ENCODE peak calls at places on chromosomes 12 and 14, in four cellular contexts. One of them, this sample, is unnamed.

GRCh38 chr12:75177997-75178396 is 31.6 kb downstream of the KCNC2 start:
- DNase-seq in K562: no peak
- DNase-seq in A549: peak; percentile 28
- DNase-seq in endothelial cell of umbilical vein: peak; percentile 58
- DNase-seq in this sample: peak; percentile 27

GRCh38 chr14:105150026-105150367 is 18.6 kb downstream of the JAG2 start:
- DNase-seq in K562: no peak
- DNase-seq in A549: no peak
- DNase-seq in endothelial cell of umbilical vein: no peak
- DNase-seq in this sample: no peak

GRCh38 chr12:12333407-12333831 is 16.6 kb downstream of the MANSC1 start:
- DNase-seq in K562: no peak
- DNase-seq in A549: no peak
- DNase-seq in endothelial cell of umbilical vein: peak; percentile 88
- DNase-seq in this sample: no peak

GRCh38 chr14:103512701-103513611 is 9.7 kb downstream of the CKB start:
- DNase-seq in K562: no peak
- DNase-seq in A549: no peak
- DNase-seq in endothelial cell of umbilical vein: peak; percentile 28
- DNase-seq in this sample: no peak

GRCh38 chr14:21302013-21302857 is 22.4 kb downstream of the RPGRIP1 start:
- DNase-seq in K562: no peak
- DNase-seq in A549: no peak
- DNase-seq in endothelial cell of umbilical vein: no peak
- DNase-seq in this sample: peak; percentile 27

GRCh38 chr12:1282670-1283361 is 291.8 kb downstream of the ERC1 start:
- DNase-seq in K562: no peak
- DNase-seq in A549: no peak
- DNase-seq in endothelial cell of umbilical vein: no peak
- DNase-seq in this sample: no peak

GRCh38 chr12:125081427-125081826 is 16.2 kb downstream of the AACS start:
- DNase-seq in K562: no peak
- DNase-seq in A549: no peak
- DNase-seq in endothelial cell of umbilical vein: no peak
- DNase-seq in this sample: no peak

GRCh38 chr14:53306926-53307325 is 153.8 kb upstream of the DDHD1 start:
- DNase-seq in K562: peak; percentile 2
- DNase-seq in A549: no peak
- DNase-seq in endothelial cell of umbilical vein: no peak
- DNase-seq in this sample: peak; percentile 24

GRCh38 chr14:85248881-85249635 is 280.9 kb upstream of the FLRT2 start:
- DNase-seq in K562: no peak
- DNase-seq in A549: no peak
- DNase-seq in endothelial cell of umbilical vein: no peak
- DNase-seq in this sample: no peak

GRCh38 chr14:70981005-70981952 is 74.0 kb downstream of the PCNX1 start:
- DNase-seq in K562: no peak
- DNase-seq in A549: no peak
- DNase-seq in endothelial cell of umbilical vein: peak; percentile 65
- DNase-seq in this sample: peak; percentile 74

GRCh38 chr14:98008381-98009113 is 1211.4 kb downstream of the VRK1 start:
- DNase-seq in K562: no peak
- DNase-seq in A549: no peak
- DNase-seq in endothelial cell of umbilical vein: no peak
- DNase-seq in this sample: no peak

GRCh38 chr12:76085159-76085868 is 829 bp upstream of the NAP1L1 start:
- DNase-seq in K562: no peak
- DNase-seq in A549: no peak
- DNase-seq in endothelial cell of umbilical vein: peak; percentile 67
- DNase-seq in this sample: peak; percentile 26

GRCh38 chr14:86013663-86014062 is 483.7 kb downstream of the FLRT2 start:
- DNase-seq in K562: no peak
- DNase-seq in A549: no peak
- DNase-seq in endothelial cell of umbilical vein: no peak
- DNase-seq in this sample: no peak

GRCh38 chr12:7439579-7440505 is 4.1 kb downstream of the CD163L1 start:
- DNase-seq in K562: peak; percentile 76
- DNase-seq in A549: peak; percentile 53
- DNase-seq in endothelial cell of umbilical vein: peak; percentile 65
- DNase-seq in this sample: peak; percentile 83

GRCh38 chr14:31122098-31122611 is 85.4 kb downstream of the HECTD1 start:
- DNase-seq in K562: no peak
- DNase-seq in A549: no peak
- DNase-seq in endothelial cell of umbilical vein: no peak
- DNase-seq in this sample: peak; percentile 13

GRCh38 chr12:6037459-6037858 is 87.0 kb downstream of the VWF start:
- DNase-seq in K562: no peak
- DNase-seq in A549: no peak
- DNase-seq in endothelial cell of umbilical vein: no peak
- DNase-seq in this sample: no peak

GRCh38 chr12:130704606-130705005 is 11.5 kb downstream of the RIMBP2 start:
- DNase-seq in K562: no peak
- DNase-seq in A549: no peak
- DNase-seq in endothelial cell of umbilical vein: no peak
- DNase-seq in this sample: no peak

GRCh38 chr12:8665729-8666128 is 3.1 kb upstream of the MFAP5 start:
- DNase-seq in K562: no peak
- DNase-seq in A549: no peak
- DNase-seq in endothelial cell of umbilical vein: no peak
- DNase-seq in this sample: no peak

GRCh38 chr12:131028587-131029338 is 75.1 kb downstream of the ADGRD1 start:
- DNase-seq in K562: no peak
- DNase-seq in A549: no peak
- DNase-seq in endothelial cell of umbilical vein: no peak
- DNase-seq in this sample: no peak

GRCh38 chr12:14952295-14952995 is 9.0 kb downstream of the ARHGDIB start:
- DNase-seq in K562: no peak
- DNase-seq in A549: peak; percentile 42
- DNase-seq in endothelial cell of umbilical vein: peak; percentile 97
- DNase-seq in this sample: peak; percentile 69

GRCh38 chr12:96811083-96811482 is 96.0 kb upstream of the NEDD1 start:
- DNase-seq in K562: no peak
- DNase-seq in A549: peak; percentile 28
- DNase-seq in endothelial cell of umbilical vein: peak; percentile 94
- DNase-seq in this sample: peak; percentile 14

GRCh38 chr12:129772463-129773169 is 131.2 kb downstream of the TMEM132D start:
- DNase-seq in K562: no peak
- DNase-seq in A549: no peak
- DNase-seq in endothelial cell of umbilical vein: no peak
- DNase-seq in this sample: no peak

GRCh38 chr14:21102472-21103164 is 1.8 kb downstream of the TMEM253 start:
- DNase-seq in K562: peak; percentile 60
- DNase-seq in A549: no peak
- DNase-seq in endothelial cell of umbilical vein: no peak
- DNase-seq in this sample: no peak

GRCh38 chr12:56758728-56759269 is 4.3 kb upstream of the HSD17B6 start:
- DNase-seq in K562: no peak
- DNase-seq in A549: no peak
- DNase-seq in endothelial cell of umbilical vein: no peak
- DNase-seq in this sample: no peak

GRCh38 chr14:62084020-62084419 is 321.8 kb downstream of the SNAPC1 start:
- DNase-seq in K562: no peak
- DNase-seq in A549: no peak
- DNase-seq in endothelial cell of umbilical vein: no peak
- DNase-seq in this sample: no peak

GRCh38 chr12:118061876-118062791 is 1.2 kb upstream of the WSB2 start:
- DNase-seq in K562: peak; percentile 68
- DNase-seq in A549: peak; percentile 73
- DNase-seq in endothelial cell of umbilical vein: peak; percentile 49
- DNase-seq in this sample: peak; percentile 22

GRCh38 chr14:61202124-61202523 is 79.0 kb downstream of the TMEM30B start:
- DNase-seq in K562: no peak
- DNase-seq in A549: no peak
- DNase-seq in endothelial cell of umbilical vein: no peak
- DNase-seq in this sample: peak; percentile 3

GRCh38 chr12:114547636-114548035 is 136.3 kb downstream of the TBX3 start:
- DNase-seq in K562: no peak
- DNase-seq in A549: no peak
- DNase-seq in endothelial cell of umbilical vein: no peak
- DNase-seq in this sample: no peak

GRCh38 chr14:100067971-100068959 is 3.0 kb downstream of the EVL start:
- DNase-seq in K562: peak; percentile 78
- DNase-seq in A549: no peak
- DNase-seq in endothelial cell of umbilical vein: peak; percentile 45
- DNase-seq in this sample: peak; percentile 87

GRCh38 chr12:114342651-114343050 is 63.3 kb downstream of the TBX5 start:
- DNase-seq in K562: no peak
- DNase-seq in A549: no peak
- DNase-seq in endothelial cell of umbilical vein: no peak
- DNase-seq in this sample: no peak

GRCh38 chr12:89464974-89465592 is 59.5 kb downstream of the GALNT4 start:
- DNase-seq in K562: no peak
- DNase-seq in A549: no peak
- DNase-seq in endothelial cell of umbilical vein: no peak
- DNase-seq in this sample: no peak

GRCh38 chr12:3726455-3726854 is 26.5 kb downstream of the CRACR2A start:
- DNase-seq in K562: no peak
- DNase-seq in A549: no peak
- DNase-seq in endothelial cell of umbilical vein: peak; percentile 51
- DNase-seq in this sample: peak; percentile 29

GRCh38 chr12:2856051-2856450 is 788 bp downstream of the TEX52 start:
- DNase-seq in K562: no peak
- DNase-seq in A549: no peak
- DNase-seq in endothelial cell of umbilical vein: no peak
- DNase-seq in this sample: peak; percentile 25

GRCh38 chr12:101855364-101855884 is 22.0 kb upstream of the DRAM1 start:
- DNase-seq in K562: peak; percentile 85
- DNase-seq in A549: no peak
- DNase-seq in endothelial cell of umbilical vein: peak; percentile 63
- DNase-seq in this sample: peak; percentile 91

GRCh38 chr12:113007166-113007565 is 28.8 kb downstream of the OAS2 start:
- DNase-seq in K562: no peak
- DNase-seq in A549: no peak
- DNase-seq in endothelial cell of umbilical vein: peak; percentile 60
- DNase-seq in this sample: no peak

GRCh38 chr12:113003631-113004030 is 25.3 kb downstream of the OAS2 start:
- DNase-seq in K562: no peak
- DNase-seq in A549: no peak
- DNase-seq in endothelial cell of umbilical vein: no peak
- DNase-seq in this sample: no peak

GRCh38 chr12:113002676-113003075 is 24.4 kb downstream of the OAS2 start:
- DNase-seq in K562: no peak
- DNase-seq in A549: no peak
- DNase-seq in endothelial cell of umbilical vein: no peak
- DNase-seq in this sample: no peak

GRCh38 chr12:113006641-113007040 is 28.3 kb downstream of the OAS2 start:
- DNase-seq in K562: no peak
- DNase-seq in A549: no peak
- DNase-seq in endothelial cell of umbilical vein: no peak
- DNase-seq in this sample: no peak

DNA sequence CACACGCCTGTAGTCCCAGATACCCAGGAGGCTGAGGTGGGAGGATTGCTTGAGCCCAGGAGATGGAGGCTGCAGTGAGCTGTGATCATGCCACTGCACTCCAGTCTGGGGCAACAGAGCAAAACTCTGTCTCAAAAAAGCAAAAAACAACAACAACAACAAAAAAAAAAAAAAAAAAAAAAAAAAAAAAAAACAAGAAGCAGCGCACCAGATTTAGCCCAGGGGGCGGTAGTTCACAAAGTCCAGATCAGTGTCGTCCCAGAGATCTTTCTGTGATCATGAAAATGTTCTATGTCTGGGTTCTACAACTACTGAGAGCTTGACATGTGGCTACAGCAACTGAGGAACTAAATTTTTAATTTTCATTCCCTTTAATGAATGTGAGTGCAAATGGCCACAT is 27.4 kb downstream of the OAS2 start:
- DNase-seq in K562: peak; percentile 37
- DNase-seq in A549: peak; percentile 33
- DNase-seq in endothelial cell of umbilical vein: no peak
- DNase-seq in this sample: peak; percentile 28
- TF ChIP-seq CTCF in K562: peak; percentile 60
- TF ChIP-seq CTCF in A549: peak; percentile 21
- TF ChIP-seq CTCF in endothelial cell of umbilical vein: peak; percentile 30
- TF ChIP-seq CTCF in this sample: peak; percentile 50

DNA sequence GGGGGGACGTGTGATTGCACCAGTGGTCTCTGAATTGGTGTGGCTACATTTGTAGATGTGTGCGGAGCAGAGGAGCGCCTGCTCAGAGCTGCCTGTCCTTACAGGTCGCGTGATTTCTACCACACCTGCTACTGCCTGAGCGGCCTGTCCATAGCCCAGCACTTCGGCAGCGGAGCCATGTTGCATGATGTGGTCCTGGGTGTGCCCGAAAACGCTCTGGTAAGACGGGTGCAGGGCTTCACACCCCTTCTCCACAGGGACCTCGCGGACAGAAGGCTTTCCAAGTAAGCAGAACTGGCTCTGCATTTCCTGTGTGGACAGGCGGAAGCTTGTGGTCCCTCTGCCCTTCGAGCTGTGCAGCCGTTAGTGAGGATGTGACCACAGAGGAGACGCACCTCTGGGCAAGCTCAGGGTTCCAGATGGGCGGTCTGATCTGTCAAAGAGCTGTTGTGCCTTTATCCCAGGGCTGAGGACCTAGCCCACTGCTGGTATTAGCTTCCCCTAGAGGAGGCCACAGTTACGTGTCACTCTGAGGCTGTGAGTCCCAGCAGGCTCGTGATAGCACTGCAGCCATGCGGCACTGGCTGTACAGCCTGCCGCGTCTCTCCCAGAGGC is 47.7 kb downstream of the MAX start:
- DNase-seq in K562: no peak
- DNase-seq in A549: no peak
- DNase-seq in endothelial cell of umbilical vein: no peak
- DNase-seq in this sample: peak; percentile 100
- H3K4me3 ChIP-seq in K562: no peak overlapping the region
- H3K4me3 ChIP-seq in A549: no peak overlapping the region
- H3K4me3 ChIP-seq in endothelial cell of umbilical vein: no peak overlapping the region
- H3K4me3 ChIP-seq in this sample: no peak overlapping the region

DNA sequence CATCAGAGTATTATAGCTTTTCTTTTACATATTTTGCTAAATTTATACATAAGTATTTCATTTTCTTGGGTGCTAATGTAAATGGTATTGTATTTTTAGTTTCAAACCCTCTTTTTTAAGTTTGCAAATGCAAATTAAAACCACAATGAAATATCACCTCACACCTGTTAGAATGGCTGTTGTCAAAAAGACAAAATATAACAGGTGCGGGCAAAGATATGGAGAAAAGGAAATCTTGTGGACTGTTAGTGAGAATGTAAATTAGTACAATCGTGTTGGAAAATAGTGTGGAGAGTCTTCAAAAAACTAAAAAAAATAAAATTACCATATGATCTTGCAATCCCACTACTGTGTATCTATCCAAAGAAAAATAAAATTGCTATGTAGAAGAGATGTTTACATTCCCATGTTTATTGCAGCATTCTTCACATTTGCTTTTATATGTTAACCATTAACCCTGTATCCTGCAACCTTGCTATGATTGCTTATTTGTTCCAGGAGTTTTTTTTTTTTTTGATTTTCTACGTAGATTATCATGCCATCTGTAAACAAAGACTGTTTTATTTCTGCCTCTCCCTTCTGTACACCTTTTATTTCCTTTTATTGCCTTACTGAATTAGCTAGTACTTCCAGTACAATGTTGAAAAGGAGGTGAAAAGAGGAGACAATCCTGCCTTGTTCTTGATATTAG is 405.4 kb upstream of the MIS18BP1 start:
- DNase-seq in K562: no peak
- DNase-seq in A549: no peak
- DNase-seq in endothelial cell of umbilical vein: no peak
- DNase-seq in this sample: no peak
- TF ChIP-seq MYC in K562: no peak
- TF ChIP-seq MYC in A549: no peak
- TF ChIP-seq MYC in endothelial cell of umbilical vein: no peak
- TF ChIP-seq MYC in this sample: no peak

GRCh38 chr14:23054000-23054811 is 3.1 kb downstream of the CDH24 start:
- DNase-seq in K562: peak; percentile 63
- DNase-seq in A549: no peak
- DNase-seq in endothelial cell of umbilical vein: no peak
- DNase-seq in this sample: peak; percentile 41
- TF ChIP-seq CTCF in K562: peak; percentile 79
- TF ChIP-seq CTCF in A549: no peak
- TF ChIP-seq CTCF in endothelial cell of umbilical vein: peak; percentile 48
- TF ChIP-seq CTCF in this sample: no peak

This sample was measured in NB4.